ENCODE peak calls at places on chromosomes 11 and 22, in five cellular contexts. T is adrenal gland, A is left lung, Y is K562, O is colonic mucosa. N is an unnamed sample.

GRCh38 chr11:18749681-18750319 is 23.8 kb upstream of the IGSF22 start:
- DNase-seq in Y (no peak), T (peak; percentile 75), O (no peak), A (no peak), N (peak; percentile 54)

GRCh38 chr11:35169754-35170153 is 30.8 kb downstream of the CD44 start:
- DNase-seq in A (no peak), T (no peak), Y (no peak), O (no peak), N (no peak)

GRCh38 chr11:88175004-88175706 is at the start of gene RAB38:
- DNase-seq in O (peak; percentile 56), Y (peak; percentile 23), A (peak; percentile 89), T (peak; percentile 52), N (peak; percentile 47)

GRCh38 chr11:4455439-4455838 is 6.3 kb downstream of the OR52K2 start:
- DNase-seq in Y (no peak), O (no peak), T (peak; percentile 29), A (no peak), N (no peak)

GRCh38 chr22:26642465-26643367 is 14.7 kb upstream of the MIAT start:
- DNase-seq in O (no peak), Y (peak; percentile 84), A (no peak), T (peak; percentile 8), N (peak; percentile 22)

GRCh38 chr22:40183029-40183581 is 5.4 kb downstream of the TNRC6B start:
- DNase-seq in T (peak; percentile 16), Y (peak; percentile 35), O (no peak), A (no peak), N (no peak)

GRCh38 chr11:66315921-66316811 is 678 bp downstream of the CD248 start:
- DNase-seq in Y (no peak), A (peak; percentile 78), O (no peak), T (no peak), N (no peak)

GRCh38 chr11:110376711-110377324 is 52.9 kb upstream of the FDX1 start:
- DNase-seq in Y (peak; percentile 75), T (peak; percentile 89), A (no peak), O (peak; percentile 71), N (peak; percentile 61)

GRCh38 chr11:44638032-44638431 is 72.6 kb downstream of the CD82 start:
- DNase-seq in A (no peak), O (no peak), T (no peak), Y (no peak), N (no peak)

GRCh38 chr11:65898656-65899355 is 1.4 kb downstream of the FOSL1 start:
- DNase-seq in T (no peak), A (peak; percentile 10), O (no peak), Y (no peak), N (no peak)

GRCh38 chr22:45970709-45971388 is 6.1 kb downstream of the WNT7B start:
- DNase-seq in Y (no peak), A (peak; percentile 64), O (no peak), T (no peak), N (no peak)

GRCh38 chr22:45972868-45973212 is 4.1 kb downstream of the WNT7B start:
- DNase-seq in Y (no peak), O (no peak), A (no peak), T (no peak), N (no peak)

GRCh38 chr22:45974498-45974897 is 2.5 kb downstream of the WNT7B start:
- DNase-seq in Y (no peak), A (peak; percentile 73), O (no peak), T (no peak), N (no peak)

GRCh38 chr22:45971389-45972028 is 5.5 kb downstream of the WNT7B start:
- DNase-seq in O (no peak), T (no peak), Y (no peak), A (peak; percentile 65), N (no peak)

DNA sequence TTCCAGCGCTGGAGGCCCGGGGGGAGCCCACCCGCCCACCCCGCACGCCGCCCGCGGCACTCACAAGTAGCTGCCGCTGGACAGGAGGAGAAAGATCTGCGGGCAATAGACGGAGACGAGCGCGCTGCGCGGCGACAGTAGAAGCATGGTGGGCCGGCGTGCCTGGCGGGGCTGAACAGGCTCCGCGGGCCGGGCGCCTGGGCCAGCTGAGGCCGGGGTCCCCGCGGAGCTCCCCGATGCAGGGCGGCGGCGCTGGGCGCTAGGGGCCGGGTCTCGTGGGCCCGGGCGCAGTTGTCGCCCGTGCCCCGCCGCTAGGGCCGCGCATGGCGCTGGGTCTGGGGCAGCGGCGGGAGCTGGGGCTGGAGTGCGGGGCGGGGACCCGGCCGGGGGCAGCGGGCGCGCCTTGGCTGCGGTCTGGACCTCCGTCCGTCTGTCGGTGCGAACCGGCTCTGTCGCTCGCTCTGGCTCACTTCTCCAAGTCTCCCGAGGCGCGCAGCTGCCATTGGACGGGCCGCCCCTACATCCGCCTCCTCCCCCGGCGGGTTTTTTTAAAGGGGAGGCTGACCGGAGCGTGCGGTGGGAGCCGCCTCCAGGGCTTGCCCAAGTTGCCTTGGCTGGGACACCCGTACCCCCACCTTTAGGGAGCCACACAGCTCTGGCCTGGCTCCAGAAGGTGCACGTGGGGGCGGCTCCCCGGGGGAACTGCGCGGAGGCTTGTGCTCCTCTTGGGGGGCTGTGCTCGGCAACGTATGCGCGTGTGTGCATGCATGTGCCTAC is 4.7 kb downstream of the WNT7B start:
- DNase-seq in T (no peak), O (no peak), Y (no peak), A (peak; percentile 76), N (no peak)
- TF ChIP-seq CTCF in T (no peak), O (no peak), Y (no peak), A (no peak), N (no peak)

GRCh38 chr11:120696597-120696996 is 185.0 kb downstream of the GRIK4 start:
- DNase-seq in Y (peak; percentile 15), A (no peak), O (no peak), T (no peak), N (no peak)
- TF ChIP-seq CTCF in Y (no peak), A (no peak), O (no peak), T (no peak), N (peak; percentile 33)

GRCh38 chr22:46107753-46108563 is 42.4 kb upstream of the PPARA start:
- DNase-seq in Y (no peak), A (no peak), T (peak; percentile 68), O (no peak), N (no peak)

GRCh38 chr22:46109474-46110003 is 40.8 kb upstream of the PPARA start:
- DNase-seq in T (peak; percentile 32), A (no peak), Y (no peak), O (no peak), N (no peak)

GRCh38 chr22:46110215-46110614 is 40.1 kb upstream of the PPARA start:
- DNase-seq in T (peak; percentile 87), O (no peak), A (no peak), Y (peak; percentile 52), N (no peak)

GRCh38 chr22:46107089-46107664 is 43.1 kb upstream of the PPARA start:
- DNase-seq in Y (no peak), O (no peak), T (peak; percentile 76), A (no peak), N (no peak)

DNA sequence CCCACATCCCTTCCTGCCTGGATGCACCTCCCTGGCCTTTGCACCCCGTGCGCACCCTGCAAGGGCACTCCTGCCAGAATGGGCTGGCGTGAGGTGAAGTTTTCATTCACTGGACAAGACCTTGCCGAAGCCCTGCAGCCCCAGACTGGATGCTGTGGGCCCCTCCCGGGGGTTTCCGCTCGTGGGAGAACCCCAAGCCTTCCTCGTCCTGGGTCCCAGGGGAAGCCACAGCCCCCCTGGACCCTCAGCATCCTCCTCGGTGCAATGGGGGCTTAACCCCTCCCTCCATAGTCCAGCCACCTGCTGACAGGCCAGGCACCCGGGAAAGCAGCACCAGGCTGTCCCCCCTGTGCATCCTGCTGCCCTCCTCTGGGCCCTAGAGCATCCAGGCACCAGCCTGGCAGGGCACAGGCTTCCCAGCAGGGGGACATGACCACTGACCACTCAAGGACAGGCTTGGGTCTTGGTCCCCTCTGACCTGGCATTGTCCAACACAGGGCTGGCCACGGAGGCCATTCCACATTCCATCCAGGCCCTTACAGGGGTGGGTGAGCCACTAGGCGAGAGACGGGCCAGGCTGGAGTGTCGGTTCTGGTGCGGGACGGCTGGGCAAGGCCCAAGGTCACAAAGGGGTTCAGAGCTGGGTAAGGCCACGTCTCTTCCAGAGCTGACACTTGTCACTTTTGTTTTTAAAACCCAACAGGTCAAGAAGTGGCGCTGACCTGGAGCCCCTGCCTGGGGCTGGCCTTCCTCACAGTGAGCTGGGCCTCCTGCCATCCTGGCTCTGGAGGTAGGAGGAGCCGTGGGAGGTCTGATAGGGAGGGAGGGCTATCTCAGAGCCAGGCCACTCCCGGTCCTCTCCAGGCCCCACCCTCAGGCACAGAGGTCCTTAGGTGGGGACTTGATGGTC is 41.5 kb upstream of the PPARA start:
- DNase-seq in Y (peak; percentile 58), O (peak; percentile 57), A (no peak), T (peak; percentile 82), N (no peak)
- TF ChIP-seq CTCF in Y (no peak), O (no peak), A (no peak), T (peak; percentile 30), N (no peak)

DNA sequence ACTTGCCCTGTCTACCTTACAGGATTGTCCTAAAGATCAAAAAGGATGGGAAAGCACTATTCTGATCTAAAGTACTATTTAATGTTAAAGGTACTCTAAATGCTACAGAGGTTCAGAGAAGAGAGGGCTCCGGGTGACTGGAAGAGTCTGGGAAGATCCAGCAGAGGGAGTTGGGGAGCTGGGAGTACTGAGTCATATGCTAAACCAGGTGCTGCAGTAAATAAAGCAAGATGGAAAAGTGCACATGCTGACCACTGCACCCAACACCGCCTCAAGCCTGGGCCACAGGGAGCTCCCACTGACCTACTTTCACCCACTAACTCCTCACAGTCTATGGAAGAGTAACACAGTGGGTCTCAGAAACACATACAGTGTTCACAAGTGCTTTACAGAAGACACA is 49.3 kb downstream of the WT1 start:
- DNase-seq in O (peak; percentile 20), A (no peak), T (peak; percentile 16), Y (peak; percentile 65), N (peak; percentile 31)
- TF ChIP-seq CTCF in O (no peak), A (no peak), T (peak; percentile 22), Y (peak; percentile 50), N (no peak)

DNA sequence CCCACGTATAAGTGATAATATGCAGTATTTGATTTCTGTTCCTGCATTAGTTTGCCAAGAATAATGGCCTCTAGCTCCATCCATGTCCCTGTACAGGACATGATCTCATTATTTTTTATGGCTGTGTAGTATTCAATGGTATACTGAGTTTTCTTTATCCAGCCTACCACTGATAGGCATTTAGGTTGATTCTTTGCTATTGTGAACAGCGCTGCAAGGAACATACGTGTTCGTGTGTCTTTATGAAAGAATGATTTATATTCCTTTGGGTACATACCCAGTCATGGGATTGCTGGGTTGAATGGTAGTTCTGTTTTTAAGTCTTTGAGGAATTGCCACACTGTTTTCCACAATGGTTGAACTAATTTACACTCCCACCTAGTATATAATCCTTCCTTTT is 1.5 kb upstream of the FAM111A start:
- DNase-seq in T (no peak), A (no peak), O (no peak), Y (no peak), N (no peak)
- TF ChIP-seq CTCF in T (no peak), A (no peak), O (no peak), Y (no peak), N (no peak)

N was measured in endothelial cell.